ENCODE peak calls at places on chromosomes 16 and 17, in nine cellular contexts. R, N, Q, E, V, Y, L, S and M are unnamed samples.
A peak's percentile ranks its signal among the peaks of the same experiment; 100 is the strongest.

GRCh38 chr16:88905563-88905962 is 39.1 kb upstream of the PABPN1L start:
- DNase-seq in R (peak; percentile 28), N (no peak), Q (no peak), E (no peak), V (peak; percentile 34), Y (peak; percentile 83), L (no peak), S (no peak), M (no peak)

GRCh38 chr16:81429045-81429521 is 15.5 kb upstream of the CMIP start:
- DNase-seq in R (no peak), N (no peak), Q (no peak), E (no peak), V (peak; percentile 87), Y (peak; percentile 56), L (no peak), S (no peak), M (peak; percentile 52)

GRCh38 chr16:89022051-89022836 is 45.2 kb upstream of the CBFA2T3 start:
- DNase-seq in R (no peak), N (peak; percentile 29), Q (no peak), E (no peak), V (no peak), Y (no peak), L (peak; percentile 17), S (peak; percentile 35), M (peak; percentile 34)

GRCh38 chr16:54591816-54592246 is 305.2 kb upstream of the IRX3 start:
- DNase-seq in R (no peak), N (no peak), Q (no peak), E (no peak), V (no peak), Y (no peak), L (no peak), S (no peak), M (no peak)

GRCh38 chr17:81514485-81514734 is 1.8 kb upstream of the ACTG1 start:
- DNase-seq in R (no peak), N (no peak), Q (no peak), E (no peak), V (no peak), Y (no peak), L (no peak), S (no peak), M (no peak)

GRCh38 chr16:66977341-66978113 is 10.9 kb upstream of the CES4A start:
- DNase-seq in R (peak; percentile 93), N (peak; percentile 97), Q (peak; percentile 93), E (peak; percentile 92), V (peak; percentile 84), Y (peak; percentile 94), L (peak; percentile 94), S (peak; percentile 93), M (peak; percentile 93)

GRCh38 chr16:81711609-81712329 is 67.3 kb upstream of the PLCG2 start:
- DNase-seq in R (peak; percentile 73), N (peak; percentile 67), Q (no peak), E (no peak), V (peak; percentile 86), Y (peak; percentile 41), L (peak; percentile 81), S (no peak), M (peak; percentile 86)

GRCh38 chr17:60355663-60356594 is 36.0 kb downstream of the USP32 start:
- DNase-seq in R (no peak), N (no peak), Q (no peak), E (no peak), V (no peak), Y (no peak), L (no peak), S (no peak), M (no peak)

DNA sequence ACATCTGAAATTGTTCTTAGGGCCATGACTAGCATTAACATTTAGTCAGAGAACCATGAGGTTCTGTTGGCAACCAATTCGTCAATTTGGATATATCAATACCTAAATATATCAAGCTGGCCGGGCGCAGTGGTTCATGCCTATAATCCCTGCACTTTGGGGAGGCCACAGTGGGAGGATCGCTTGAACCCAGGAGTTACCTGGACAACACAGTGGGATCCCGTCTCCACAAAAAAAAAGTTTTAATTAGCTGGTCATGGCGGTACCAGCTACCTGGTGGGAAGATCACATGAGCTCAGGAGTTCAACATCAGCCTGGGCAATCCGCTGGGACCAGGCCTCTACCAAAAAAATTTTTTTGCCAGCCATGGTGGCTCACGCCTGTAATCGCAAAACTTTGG is 8.4 kb downstream of the YWHAE start:
- DNase-seq in R (no peak), N (peak; percentile 33), Q (no peak), E (no peak), V (no peak), Y (no peak), L (peak; percentile 55), S (peak; percentile 27), M (no peak)
- H3K4me1 ChIP-seq in R (peaks cover 42% of the 10 kb centered on the region), N (peaks cover 75% of the 10 kb centered on the region), Q (peaks cover 32% of the 10 kb centered on the region), E (peaks cover 95% of the 10 kb centered on the region), V (peaks cover 12% of the 10 kb centered on the region), Y (peaks cover 29% of the 10 kb centered on the region), L (peaks cover 96% of the 10 kb centered on the region), S (peaks cover 71% of the 10 kb centered on the region), M (peaks cover 60% of the 10 kb centered on the region)

DNA sequence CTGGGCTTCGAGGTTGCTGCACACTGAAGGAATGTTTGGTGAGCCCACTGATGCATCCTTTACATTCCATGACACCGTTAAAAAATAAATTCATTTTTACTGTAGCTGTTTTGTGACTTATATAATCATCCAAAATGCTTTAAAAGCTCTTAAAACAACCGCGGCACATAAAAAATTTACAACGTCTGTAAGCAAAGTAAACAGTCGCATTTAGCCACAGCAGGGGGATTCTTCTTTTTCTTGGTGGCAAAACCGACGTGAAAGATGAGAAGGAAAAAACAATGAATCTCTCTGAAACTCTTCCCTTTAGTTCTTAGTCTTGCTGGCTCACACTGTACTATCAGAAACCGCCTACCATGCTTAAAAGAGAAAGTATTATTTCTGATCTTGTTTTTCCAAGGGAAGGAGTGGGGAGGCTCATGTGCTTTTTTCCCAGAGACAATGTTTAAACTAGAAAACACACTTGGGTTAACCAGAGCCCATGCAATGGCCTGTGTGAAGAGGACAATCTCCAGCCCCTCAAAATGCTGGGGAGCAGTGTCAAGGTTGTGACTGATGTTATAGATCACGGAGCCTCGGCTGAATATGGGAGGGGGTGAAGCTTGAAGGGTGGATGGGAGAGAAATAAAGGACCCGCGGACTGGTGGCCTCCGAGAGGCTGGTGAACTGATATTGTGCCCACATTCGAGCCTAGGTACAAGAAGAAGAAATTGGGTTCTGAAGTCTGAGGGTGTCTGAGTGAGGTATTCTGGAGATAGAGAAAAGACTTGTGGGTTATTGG is 91.1 kb downstream of the IRF8 start:
- DNase-seq in R (peak; percentile 26), N (no peak), Q (no peak), E (no peak), V (no peak), Y (no peak), L (peak; percentile 32), S (no peak), M (peak; percentile 12)
- H3K4me1 ChIP-seq in R (peaks cover 14% of the 10 kb centered on the region), N (peaks cover 18% of the 10 kb centered on the region), Q (peaks cover 10% of the 10 kb centered on the region), E (peaks cover 8% of the 10 kb centered on the region), V (no peaks in the 10 kb centered on the region), Y (no peaks in the 10 kb centered on the region), L (peaks cover 6% of the 10 kb centered on the region), S (peaks cover under 1% of the 10 kb centered on the region), M (peaks cover 6% of the 10 kb centered on the region)

GRCh38 chr17:17826942-17827785 is 9.6 kb downstream of the SREBF1 start:
- DNase-seq in R (no peak), N (no peak), Q (no peak), E (no peak), V (no peak), Y (no peak), L (no peak), S (no peak), M (no peak)
- H3K4me1 ChIP-seq in R (peaks cover 55% of the 10 kb centered on the region), N (peaks cover 28% of the 10 kb centered on the region), Q (peaks cover 23% of the 10 kb centered on the region), E (peaks cover 68% of the 10 kb centered on the region), V (peaks cover 20% of the 10 kb centered on the region), Y (peaks cover 25% of the 10 kb centered on the region), L (peaks cover 78% of the 10 kb centered on the region), S (peaks cover 49% of the 10 kb centered on the region), M (peaks cover 69% of the 10 kb centered on the region)

DNA sequence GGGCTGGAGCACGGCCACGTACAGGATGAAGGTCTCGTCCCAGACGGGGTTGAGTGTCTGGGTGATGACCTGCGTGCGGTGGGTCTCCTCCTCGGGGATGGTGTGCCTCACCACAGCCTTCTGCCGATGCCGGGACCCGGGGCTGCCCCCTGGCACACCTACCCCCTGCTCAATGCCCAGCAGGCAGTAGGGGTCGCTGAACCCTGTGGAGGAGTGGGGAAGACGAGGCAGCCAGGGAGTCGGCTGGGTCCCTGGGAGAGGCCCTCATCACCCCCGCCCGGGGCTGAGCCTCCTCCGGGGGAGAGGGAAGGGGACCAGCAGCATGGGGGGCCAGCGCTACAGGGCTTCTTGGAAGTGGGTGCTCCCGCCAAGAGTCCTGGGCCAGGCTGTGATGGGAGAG is 1.8 kb downstream of the UNC13D start:
- DNase-seq in R (no peak), N (peak; percentile 78), Q (no peak), E (no peak), V (no peak), Y (no peak), L (peak; percentile 65), S (no peak), M (no peak)
- H3K4me1 ChIP-seq in R (peaks cover 22% of the 10 kb centered on the region), N (peaks cover 39% of the 10 kb centered on the region), Q (peaks cover 23% of the 10 kb centered on the region), E (peaks cover 53% of the 10 kb centered on the region), V (peaks cover 7% of the 10 kb centered on the region), Y (peaks cover 4% of the 10 kb centered on the region), L (peaks cover 22% of the 10 kb centered on the region), S (peaks cover 34% of the 10 kb centered on the region), M (peaks cover 9% of the 10 kb centered on the region)

DNA sequence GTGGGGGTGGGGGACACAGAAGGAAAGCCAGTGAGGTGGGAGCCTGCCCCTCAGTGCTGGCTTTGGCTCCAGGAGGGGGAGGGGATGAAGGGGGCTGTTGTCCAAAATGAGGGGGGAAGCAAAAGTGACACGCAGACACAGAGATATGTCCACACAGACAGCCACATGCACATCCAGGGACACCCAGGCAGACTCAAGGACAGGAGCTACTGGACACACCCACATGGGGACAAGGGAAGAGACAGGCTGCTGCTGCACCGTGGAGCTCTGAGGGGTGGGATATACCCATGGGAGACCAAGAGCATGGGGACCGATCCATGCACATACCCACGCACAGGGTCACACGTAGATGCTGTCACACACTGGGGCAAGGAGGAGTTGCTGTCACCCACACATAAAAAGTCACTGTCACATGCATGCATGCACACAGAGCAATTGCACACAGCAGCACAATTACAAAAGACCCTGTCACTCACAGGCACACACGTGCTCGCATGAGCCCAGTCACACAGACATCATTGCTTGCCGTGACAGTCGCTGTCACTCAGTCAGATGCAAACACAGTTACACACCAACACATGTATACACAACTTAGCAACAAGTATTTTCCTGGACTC is 1.3 kb downstream of the THRA start:
- DNase-seq in R (no peak), N (no peak), Q (peak; percentile 62), E (peak; percentile 64), V (no peak), Y (no peak), L (no peak), S (peak; percentile 77), M (no peak)
- H3K4me1 ChIP-seq in R (peaks cover 44% of the 10 kb centered on the region), N (peaks cover 29% of the 10 kb centered on the region), Q (peaks cover 23% of the 10 kb centered on the region), E (peaks cover 57% of the 10 kb centered on the region), V (peaks cover 2% of the 10 kb centered on the region), Y (peaks cover 25% of the 10 kb centered on the region), L (peaks cover 71% of the 10 kb centered on the region), S (peaks cover 41% of the 10 kb centered on the region), M (peaks cover 37% of the 10 kb centered on the region)

DNA sequence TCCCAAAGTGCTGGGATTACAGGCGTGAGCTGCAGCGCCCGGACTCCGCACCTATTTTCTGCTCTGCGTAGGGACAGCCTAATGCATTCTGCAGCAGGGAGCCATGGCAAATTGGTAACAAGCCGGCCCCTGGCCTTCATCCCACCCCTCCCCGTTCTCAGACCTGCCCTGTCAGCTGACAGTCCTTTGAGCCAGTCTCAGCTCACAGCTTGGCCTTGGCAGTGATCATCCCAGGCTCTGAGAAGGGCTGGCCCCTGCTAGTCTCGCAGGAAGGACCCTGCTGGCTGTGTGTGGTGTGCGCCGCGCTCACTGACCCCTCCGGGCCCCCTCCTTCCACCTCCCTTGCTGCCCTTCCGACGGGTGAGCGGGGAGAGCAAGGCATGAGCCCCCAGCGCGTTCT is 10.3 kb upstream of the NPTX1 start:
- DNase-seq in R (no peak), N (peak; percentile 30), Q (no peak), E (no peak), V (no peak), Y (no peak), L (no peak), S (no peak), M (no peak)
- H3K4me1 ChIP-seq in R (peaks cover 7% of the 10 kb centered on the region), N (no peaks in the 10 kb centered on the region), Q (no peaks in the 10 kb centered on the region), E (no peaks in the 10 kb centered on the region), V (no peaks in the 10 kb centered on the region), Y (no peaks in the 10 kb centered on the region), L (no peaks in the 10 kb centered on the region), S (no peaks in the 10 kb centered on the region), M (no peaks in the 10 kb centered on the region)